ENCODE peak calls at places on chromosomes 2 and 18, in six cellular contexts. C, S, T, R, H and L are unnamed samples.

GRCh38 chr2:200279857-200280256 is 26.6 kb upstream of the SPATS2L start:
- DNase-seq in S (no peak), H (no peak), C (no peak), R (no peak), T (no peak), L (no peak)

GRCh38 chr2:5683471-5683870 is 8.7 kb upstream of the SOX11 start:
- DNase-seq in H (no peak), S (peak; percentile 52), T (no peak), C (no peak), R (no peak), L (no peak)

GRCh38 chr18:51236225-51236624 is 38.7 kb upstream of the MEX3C start:
- DNase-seq in T (no peak), R (no peak), C (peak; percentile 84), S (no peak), H (peak; percentile 85), L (no peak)

GRCh38 chr2:174573621-174574081 is 24.0 kb downstream of the WIPF1 start:
- DNase-seq in H (no peak), C (no peak), T (no peak), R (no peak), S (no peak), L (no peak)

GRCh38 chr18:11259421-11259820 is 110.1 kb upstream of the PIEZO2 start:
- DNase-seq in C (no peak), R (peak; percentile 5), H (no peak), T (peak; percentile 49), S (no peak), L (no peak)

GRCh38 chr2:30034052-30034775 is 112.6 kb upstream of the YPEL5 start:
- DNase-seq in S (no peak), C (no peak), R (no peak), H (no peak), T (no peak), L (no peak)

GRCh38 chr18:24219561-24220317 is 80.9 kb downstream of the CABYR start:
- DNase-seq in T (peak; percentile 15), C (no peak), H (no peak), S (no peak), R (no peak), L (no peak)

GRCh38 chr2:191539068-191539467 is 138.9 kb upstream of the NABP1 start:
- DNase-seq in R (no peak), H (peak; percentile 4), C (no peak), T (no peak), S (no peak), L (no peak)

GRCh38 chr18:74116628-74117554 is 30.7 kb downstream of the FBXO15 start:
- DNase-seq in R (no peak), S (no peak), C (no peak), T (no peak), H (peak; percentile 13), L (no peak)

GRCh38 chr2:144004742-144005141 is 515.2 kb downstream of the ZEB2 start:
- DNase-seq in T (no peak), S (no peak), H (no peak), C (no peak), R (no peak), L (no peak)

GRCh38 chr2:136332436-136333095 is 214.6 kb upstream of the CXCR4 start:
- DNase-seq in S (no peak), T (no peak), R (no peak), C (no peak), H (no peak), L (no peak)
- H3K9me3 ChIP-seq in S (no peaks in the 10 kb centered on the region), T (no peaks in the 10 kb centered on the region), R (no peaks in the 10 kb centered on the region), C (no peaks in the 10 kb centered on the region), H (no peaks in the 10 kb centered on the region), L (no peaks in the 10 kb centered on the region)

GRCh38 chr2:128028668-128029054 is 802 bp upstream of the SAP130 start:
- DNase-seq in C (no peak), T (no peak), R (no peak), H (no peak), S (no peak), L (no peak)

GRCh38 chr2:128036748-128037607 is 9.1 kb upstream of the SAP130 start:
- DNase-seq in R (no peak), T (no peak), H (no peak), S (no peak), C (peak; percentile 33), L (no peak)

GRCh38 chr2:128027278-128027800 is 520 bp downstream of the SAP130 start:
- DNase-seq in R (peak; percentile 89), T (peak; percentile 99), H (peak; percentile 95), C (peak; percentile 98), S (peak; percentile 100), L (peak; percentile 99)

GRCh38 chr2:128027801-128028667 is at the start of gene SAP130:
- DNase-seq in T (peak; percentile 98), H (peak; percentile 81), C (peak; percentile 91), R (peak; percentile 89), S (peak; percentile 100), L (peak; percentile 99)

DNA sequence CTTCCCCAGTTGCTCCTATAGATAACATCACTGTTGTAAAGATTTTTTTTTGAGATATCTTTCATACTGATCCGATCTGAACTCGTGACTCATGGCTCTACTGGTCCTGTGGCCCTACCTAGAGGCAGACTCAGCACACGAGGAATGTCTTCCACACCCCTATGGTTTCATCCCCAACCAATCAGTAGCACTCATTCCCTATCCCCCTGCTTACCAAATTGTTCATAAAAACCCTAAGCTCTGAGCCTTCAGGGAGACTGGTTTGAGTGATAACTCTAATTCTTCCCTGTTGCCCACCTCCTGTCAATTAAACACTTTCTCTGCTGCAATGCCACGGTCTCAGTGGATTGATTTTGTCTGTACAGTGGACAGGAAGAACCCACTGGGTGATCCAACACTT is 4.2 kb upstream of the SAP130 start:
- DNase-seq in T (no peak), H (no peak), C (peak; percentile 77), R (no peak), S (no peak), L (no peak)
- H3K9me3 ChIP-seq in T (peaks cover 8% of the 10 kb centered on the region), H (peaks cover 6% of the 10 kb centered on the region), C (peaks cover 23% of the 10 kb centered on the region), R (peaks cover 6% of the 10 kb centered on the region), S (peaks cover 13% of the 10 kb centered on the region), L (peaks cover 11% of the 10 kb centered on the region)

GRCh38 chr2:112254466-112255240 is at the start of gene ZC3H8:
- DNase-seq in H (peak; percentile 51), R (peak; percentile 63), T (peak; percentile 93), S (peak; percentile 97), C (peak; percentile 74), L (peak; percentile 95)
- H3K9me3 ChIP-seq in H (no peaks in the 10 kb centered on the region), R (no peaks in the 10 kb centered on the region), T (no peaks in the 10 kb centered on the region), S (no peaks in the 10 kb centered on the region), C (no peaks in the 10 kb centered on the region), L (no peaks in the 10 kb centered on the region)

DNA sequence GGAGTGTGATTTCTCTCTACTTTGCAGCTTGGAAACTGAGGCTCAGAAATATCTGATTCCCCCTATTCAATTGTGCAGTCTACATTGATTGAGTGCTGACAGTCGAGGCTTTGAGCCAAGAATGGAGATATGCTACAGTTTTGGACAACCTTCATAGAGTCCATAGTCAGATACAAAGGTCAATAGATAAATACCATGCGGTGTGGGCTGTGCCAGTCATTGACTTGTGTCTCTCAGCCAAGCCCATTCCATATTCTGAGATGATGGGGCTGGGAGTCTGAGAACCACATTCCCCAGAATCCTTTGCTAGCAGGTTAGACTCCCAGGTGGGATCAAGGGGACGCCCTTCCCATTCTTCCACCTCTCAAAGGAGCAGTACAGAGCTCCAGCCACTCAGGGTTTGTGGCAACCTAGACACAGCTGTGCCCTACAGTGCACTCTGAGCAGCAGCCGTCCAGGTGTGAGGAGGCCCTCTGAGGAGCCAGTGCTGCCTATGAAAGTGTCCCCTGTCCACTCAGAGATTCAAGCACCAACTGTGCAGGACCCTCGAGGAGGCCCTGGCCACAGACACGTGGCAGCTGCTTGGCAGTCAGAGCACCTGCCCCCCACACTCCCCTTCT is 348.3 kb downstream of the CYRIA start:
- DNase-seq in R (no peak), S (no peak), C (no peak), H (no peak), T (no peak), L (no peak)
- H3K9me3 ChIP-seq in R (no peaks in the 10 kb centered on the region), S (no peaks in the 10 kb centered on the region), C (no peaks in the 10 kb centered on the region), H (peaks cover 3% of the 10 kb centered on the region), T (no peaks in the 10 kb centered on the region), L (no peaks in the 10 kb centered on the region)

GRCh38 chr2:239917957-239918481 is 107.1 kb downstream of the NDUFA10 start:
- DNase-seq in R (no peak), T (no peak), H (no peak), C (no peak), S (peak; percentile 41), L (no peak)

GRCh38 chr2:239913632-239914417 is 111.3 kb downstream of the NDUFA10 start:
- DNase-seq in H (no peak), C (no peak), R (no peak), T (peak; percentile 3), S (peak; percentile 56), L (no peak)

GRCh38 chr2:239917128-239917956 is 107.8 kb downstream of the NDUFA10 start:
- DNase-seq in S (peak; percentile 4), T (no peak), H (no peak), C (peak; percentile 45), R (no peak), L (no peak)

GRCh38 chr2:239918749-239919148 is 106.4 kb downstream of the NDUFA10 start:
- DNase-seq in H (no peak), C (no peak), S (peak; percentile 35), R (no peak), T (no peak), L (no peak)

GRCh38 chr2:239916205-239917127 is 108.7 kb downstream of the NDUFA10 start:
- DNase-seq in T (peak; percentile 1), S (peak; percentile 50), H (no peak), C (peak; percentile 66), R (no peak), L (no peak)
- H3K9me3 ChIP-seq in T (peaks cover 14% of the 10 kb centered on the region), S (peaks cover 17% of the 10 kb centered on the region), H (peaks cover 18% of the 10 kb centered on the region), C (peaks cover 5% of the 10 kb centered on the region), R (peaks cover 24% of the 10 kb centered on the region), L (no peaks in the 10 kb centered on the region)

GRCh38 chr2:75319951-75320350 is 120.6 kb upstream of the TACR1 start:
- DNase-seq in H (no peak), R (no peak), S (no peak), T (no peak), C (no peak), L (no peak)
- H3K9me3 ChIP-seq in H (no peaks in the 10 kb centered on the region), R (no peaks in the 10 kb centered on the region), S (no peaks in the 10 kb centered on the region), T (no peaks in the 10 kb centered on the region), C (no peaks in the 10 kb centered on the region), L (no peaks in the 10 kb centered on the region)

GRCh38 chr2:95325590-95326432 is 28.7 kb downstream of the KCNIP3 start:
- DNase-seq in R (no peak), H (no peak), T (no peak), C (no peak), S (no peak), L (no peak)
- H3K9me3 ChIP-seq in R (no peaks in the 10 kb centered on the region), H (no peaks in the 10 kb centered on the region), T (no peaks in the 10 kb centered on the region), C (no peaks in the 10 kb centered on the region), S (no peaks in the 10 kb centered on the region), L (no peaks in the 10 kb centered on the region)

DNA sequence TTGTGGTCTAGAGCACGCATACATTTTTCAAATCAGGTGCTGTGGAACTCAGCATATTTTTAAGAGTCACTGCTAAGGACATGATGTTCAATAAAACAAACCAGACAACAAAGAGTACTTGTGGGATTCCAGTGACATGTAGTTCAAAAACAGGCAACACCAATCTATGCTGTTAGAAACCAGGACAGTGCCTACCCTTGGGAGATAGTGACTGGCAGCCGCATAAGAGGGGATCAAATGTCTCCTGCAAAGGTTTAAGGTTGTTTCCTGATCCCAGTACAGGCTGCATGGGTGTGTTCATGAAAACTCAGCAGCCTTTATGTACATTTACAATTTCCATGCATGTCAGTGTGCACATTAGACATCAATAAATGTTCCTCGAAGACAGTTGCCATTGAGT is 183.9 kb downstream of the PID1 start:
- DNase-seq in H (no peak), S (no peak), T (no peak), C (no peak), R (no peak), L (no peak)
- H3K9me3 ChIP-seq in H (no peaks in the 10 kb centered on the region), S (no peaks in the 10 kb centered on the region), T (peaks cover 4% of the 10 kb centered on the region), C (no peaks in the 10 kb centered on the region), R (no peaks in the 10 kb centered on the region), L (no peaks in the 10 kb centered on the region)

GRCh38 chr2:60054571-60055340 is 498.7 kb downstream of the BCL11A start:
- DNase-seq in T (peak; percentile 77), H (no peak), R (no peak), C (no peak), S (no peak), L (no peak)
- H3K9me3 ChIP-seq in T (no peaks in the 10 kb centered on the region), H (peaks cover 3% of the 10 kb centered on the region), R (no peaks in the 10 kb centered on the region), C (no peaks in the 10 kb centered on the region), S (no peaks in the 10 kb centered on the region), L (no peaks in the 10 kb centered on the region)